ENCODE peak calls at places on chromosomes 11 and 22, in six cellular contexts. T is IMR-90, M is adrenal gland, L is ovary, Q is tibial nerve, V is Peyer's patch. W is an unnamed sample. For H3K4me1 and H3K9me3, the result is how much of the 10 kb centered on the place peaks cover.

GRCh38 chr22:45007946-45008852 is 1.6 kb downstream of the PHF21B start:
- DNase-seq in Q (no peak), T (no peak), L (peak), M (peak), V (no peak), W (peak)

GRCh38 chr11:47270331-47271271 is 668 bp downstream of the MADD start:
- DNase-seq in M (peak), V (peak), Q (no peak), L (no peak), T (peak), W (peak)

GRCh38 chr11:25733777-25734176 is 598.2 kb upstream of the ANO3 start:
- DNase-seq in V (no peak), Q (no peak), M (no peak), T (no peak), L (no peak), W (no peak)

GRCh38 chr11:60766547-60766946 is 9.9 kb downstream of the MS4A15 start:
- DNase-seq in M (no peak), T (no peak), V (no peak), Q (no peak), L (no peak), W (no peak)

GRCh38 chr11:75482931-75483469 is 42.7 kb downstream of the GDPD5 start:
- DNase-seq in L (no peak), M (no peak), V (no peak), T (no peak), Q (no peak), W (no peak)

GRCh38 chr22:47804281-47804680 is 1041.8 kb downstream of the TBC1D22A start:
- DNase-seq in Q (no peak), V (no peak), L (no peak), T (no peak), M (no peak), W (no peak)

GRCh38 chr11:15905815-15906214 is 450.5 kb downstream of the SOX6 start:
- DNase-seq in L (no peak), V (no peak), M (no peak), T (no peak), Q (no peak), W (no peak)

GRCh38 chr22:37259540-37260029 is 15.5 kb upstream of the RAC2 start:
- DNase-seq in T (peak), V (no peak), L (no peak), Q (no peak), M (no peak), W (no peak)

GRCh38 chr11:98601181-98601773 is 419.5 kb upstream of the CNTN5 start:
- DNase-seq in M (no peak), T (no peak), L (no peak), V (no peak), Q (no peak), W (no peak)

GRCh38 chr11:119734788-119735187 is 5.8 kb upstream of the NECTIN1 start:
- DNase-seq in V (no peak), Q (no peak), T (no peak), L (no peak), M (no peak), W (no peak)

GRCh38 chr11:32439488-32440210 is 4.3 kb upstream of the WT1 start:
- DNase-seq in T (no peak), M (no peak), Q (no peak), L (peak), V (no peak), W (no peak)

GRCh38 chr22:22357024-22357868 is 112.7 kb downstream of the VPREB1 start:
- DNase-seq in M (peak), Q (peak), T (peak), L (peak), V (peak), W (peak)

GRCh38 chr11:63906585-63906984 is 10.4 kb downstream of the RCOR2 start:
- DNase-seq in M (no peak), T (peak), V (peak), L (no peak), Q (no peak), W (no peak)

GRCh38 chr11:62908468-62909072 is 12.6 kb downstream of the CHRM1 start:
- DNase-seq in M (no peak), L (no peak), V (no peak), Q (no peak), T (no peak), W (peak)

GRCh38 chr22:27875951-27876350 is 43.1 kb downstream of the PITPNB start:
- DNase-seq in M (no peak), Q (no peak), T (no peak), L (no peak), V (no peak), W (no peak)

GRCh38 chr11:114026355-114026754 is 33.2 kb upstream of the ZBTB16 start:
- DNase-seq in L (no peak), M (no peak), V (peak), T (no peak), Q (no peak), W (no peak)

GRCh38 chr22:36928826-36929535 is 15.6 kb downstream of the CSF2RB start:
- DNase-seq in Q (no peak), M (no peak), L (no peak), T (no peak), V (peak), W (no peak)

GRCh38 chr11:132535830-132536229 is 996.5 kb downstream of the OPCML start:
- DNase-seq in Q (no peak), M (no peak), T (no peak), L (no peak), V (no peak), W (no peak)

GRCh38 chr11:26286472-26287066 is 45.4 kb upstream of the ANO3 start:
- DNase-seq in M (no peak), T (peak), Q (no peak), L (no peak), V (no peak), W (no peak)

GRCh38 chr11:126426820-126427749 is 71.6 kb downstream of the ST3GAL4 start:
- DNase-seq in L (peak), T (no peak), Q (no peak), V (no peak), M (peak), W (no peak)

GRCh38 chr11:128783513-128783912 is 83.6 kb downstream of the KCNJ1 start:
- DNase-seq in Q (no peak), V (no peak), M (no peak), T (no peak), L (no peak), W (no peak)

GRCh38 chr11:65891180-65892136 is 985 bp downstream of the CCDC85B start:
- DNase-seq in T (no peak), V (peak), Q (no peak), L (peak), M (peak), W (no peak)

GRCh38 chr11:83020942-83021779 is 50.5 kb downstream of the RAB30 start:
- DNase-seq in V (no peak), M (no peak), T (no peak), Q (no peak), L (no peak), W (no peak)

GRCh38 chr11:113351490-113351889 is 36.1 kb upstream of the ANKK1 start:
- DNase-seq in M (no peak), V (no peak), Q (no peak), L (no peak), T (no peak), W (no peak)

GRCh38 chr22:21000987-21001600 is 824 bp downstream of the THAP7 start:
- DNase-seq in M (peak), L (no peak), Q (no peak), T (no peak), V (peak), W (no peak)

GRCh38 chr11:88175707-88176066 is 444 bp upstream of the RAB38 start:
- DNase-seq in M (no peak), T (peak), L (no peak), Q (no peak), V (no peak), W (no peak)

GRCh38 chr22:23533328-23533762 is 46.7 kb downstream of the IGLL1 start:
- DNase-seq in Q (no peak), L (peak), V (no peak), T (peak), M (peak), W (no peak)

GRCh38 chr22:25659413-25659812 is 82.6 kb upstream of the MYO18B start:
- DNase-seq in L (no peak), M (no peak), Q (no peak), V (no peak), T (no peak), W (no peak)
- H3K4me1 ChIP-seq in L (under half), M (under half), Q (under half), V (under half), T (under half), W (under half)

GRCh38 chr11:118705796-118706545 is 26.5 kb upstream of the TREH start:
- DNase-seq in L (no peak), M (no peak), Q (no peak), V (peak), T (no peak), W (no peak)

GRCh38 chr11:118708296-118708695 is 28.8 kb upstream of the TREH start:
- DNase-seq in Q (no peak), V (no peak), T (no peak), L (no peak), M (no peak), W (no peak)

GRCh38 chr11:118706546-118706825 is 27.0 kb upstream of the TREH start:
- DNase-seq in V (no peak), Q (no peak), L (no peak), T (no peak), M (no peak), W (no peak)

GRCh38 chr11:118703563-118704106 is 24.2 kb upstream of the TREH start:
- DNase-seq in Q (peak), L (no peak), T (no peak), M (peak), V (no peak), W (no peak)

DNA sequence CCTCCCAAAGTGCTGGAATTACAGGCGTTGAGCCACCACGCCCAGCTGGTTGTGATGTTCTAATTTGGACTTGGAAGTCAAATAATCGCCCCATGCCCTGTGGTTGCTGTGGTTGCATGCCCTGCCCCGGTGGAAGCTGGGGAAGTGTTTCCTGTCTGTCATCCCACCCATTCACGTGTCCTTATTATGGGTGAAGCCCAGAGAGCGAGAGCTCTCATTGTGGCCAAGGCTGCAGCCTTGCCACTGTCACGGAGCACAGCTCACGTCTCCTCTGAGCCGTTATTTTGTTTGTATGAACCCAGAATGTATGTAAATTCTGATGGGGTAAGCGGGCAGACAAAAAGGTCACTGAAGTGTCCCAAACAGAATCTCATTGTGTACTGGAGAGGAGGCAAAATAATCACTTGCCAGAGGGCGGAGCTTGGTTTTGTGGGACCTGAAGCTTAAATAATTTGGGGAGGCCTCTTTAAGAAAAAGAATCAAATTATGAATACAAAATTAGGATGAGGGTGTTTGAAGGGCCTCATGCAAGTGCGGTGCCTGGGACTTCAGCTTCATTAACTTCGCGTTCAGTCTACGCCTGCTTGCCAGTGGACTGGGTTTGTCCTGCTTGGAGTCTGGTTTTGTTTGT is 25.8 kb upstream of the TREH start:
- DNase-seq in V (peak), L (no peak), M (no peak), Q (no peak), T (no peak), W (no peak)
- TF ChIP-seq POLR2A in V (no peak), L (no peak), M (no peak), Q (no peak), T (no peak), W (no peak)

DNA sequence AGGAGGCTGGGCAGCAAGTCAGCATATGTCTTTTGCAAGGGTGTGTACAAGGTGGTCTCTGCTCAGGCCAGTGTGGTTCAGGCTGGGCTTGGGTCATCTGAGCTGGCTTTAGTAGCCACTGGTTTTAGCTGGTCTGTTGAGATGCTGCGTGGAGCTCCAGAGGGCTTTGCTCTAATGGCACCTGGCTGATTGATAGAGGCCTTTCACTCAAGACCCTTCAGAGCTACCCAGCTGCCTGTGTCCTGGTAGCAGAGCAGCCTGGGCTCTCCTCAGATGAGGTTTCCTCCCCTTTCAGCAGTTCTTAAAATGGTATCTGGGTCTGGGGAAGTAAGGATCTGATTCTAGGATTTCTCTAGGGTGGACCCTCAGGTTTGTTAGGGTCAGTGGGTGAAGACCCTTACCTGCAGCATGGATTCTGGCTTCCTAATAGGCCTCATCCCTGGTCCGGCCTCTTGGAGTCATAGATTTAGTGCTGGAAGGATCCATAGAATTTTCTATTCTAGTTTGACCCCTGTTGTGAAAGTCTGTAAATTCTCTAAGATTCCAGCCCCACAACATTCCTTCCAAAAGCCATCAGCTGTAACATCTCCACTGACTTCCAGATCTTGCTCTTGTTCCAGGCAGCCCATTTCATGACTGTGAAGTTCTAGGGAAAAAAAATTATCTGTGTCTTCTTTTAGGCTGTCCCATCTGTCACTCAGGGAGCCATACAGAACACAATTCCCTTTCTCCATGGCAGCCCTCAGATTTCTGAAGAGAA is 190.2 kb upstream of the ZBED5 start:
- DNase-seq in T (no peak), L (no peak), V (no peak), M (no peak), Q (no peak), W (no peak)
- H3K9me3 ChIP-seq in T (under half), L (under half), V (under half), M (under half), Q (under half), W (under half)

GRCh38 chr11:68469122-68469521 is 8.6 kb downstream of the PPP6R3 start:
- DNase-seq in Q (no peak), V (no peak), T (peak), M (no peak), L (no peak), W (no peak)

GRCh38 chr11:68469642-68470041 is 9.1 kb downstream of the PPP6R3 start:
- DNase-seq in V (no peak), T (no peak), L (no peak), M (no peak), Q (no peak), W (no peak)

GRCh38 chr11:68470304-68470811 is 9.8 kb downstream of the PPP6R3 start:
- DNase-seq in V (no peak), T (no peak), L (no peak), M (no peak), Q (no peak), W (no peak)

GRCh38 chr11:68472778-68473177 is 12.2 kb downstream of the PPP6R3 start:
- DNase-seq in L (no peak), V (no peak), Q (no peak), T (no peak), M (no peak), W (no peak)

GRCh38 chr11:68471360-68472340 is 11.1 kb downstream of the PPP6R3 start:
- DNase-seq in L (no peak), T (peak), Q (no peak), V (no peak), M (no peak), W (no peak)
- H3K4me1 ChIP-seq in L (under half), T (under half), Q (half or more), V (under half), M (under half), W (under half)

DNA sequence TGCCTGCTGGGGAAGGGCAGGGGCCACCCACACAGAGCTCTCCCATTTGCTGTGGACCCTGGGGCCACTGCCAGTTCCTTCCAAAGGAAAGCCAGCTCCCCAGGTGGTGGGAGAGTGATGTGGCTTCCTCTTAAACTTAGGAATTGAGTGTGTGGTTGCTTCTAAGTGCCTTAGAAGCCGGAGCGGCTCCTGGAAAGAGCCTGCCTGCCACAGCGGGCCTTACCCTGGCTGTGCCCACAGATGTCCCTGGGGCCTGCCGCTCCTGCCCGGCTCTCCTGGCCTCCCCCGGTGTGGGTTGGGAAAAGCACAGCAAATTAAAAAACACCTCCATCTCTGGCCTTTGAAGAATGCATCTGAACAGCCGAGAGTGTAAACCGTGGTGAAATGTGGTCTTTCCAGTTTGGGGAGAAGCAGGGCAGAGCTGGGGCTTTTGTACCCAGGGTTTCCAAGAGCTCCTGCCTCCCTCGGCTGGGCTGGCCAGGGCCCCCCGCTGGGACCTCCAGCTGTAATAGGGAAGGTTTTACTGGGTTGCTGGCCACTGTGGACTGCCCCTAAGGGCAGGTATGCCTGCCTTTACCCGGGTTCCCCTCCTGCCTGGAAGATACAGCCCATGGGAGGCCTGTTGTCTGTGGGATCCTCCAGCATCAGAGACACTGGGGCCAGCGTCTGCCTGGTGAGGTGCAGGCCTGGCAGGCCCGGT is 30.2 kb downstream of the LRP5 start:
- DNase-seq in Q (no peak), L (no peak), V (no peak), M (no peak), T (no peak), W (peak)
- TF ChIP-seq POLR2A in Q (no peak), L (no peak), V (no peak), M (no peak), T (no peak), W (peak)

DNA sequence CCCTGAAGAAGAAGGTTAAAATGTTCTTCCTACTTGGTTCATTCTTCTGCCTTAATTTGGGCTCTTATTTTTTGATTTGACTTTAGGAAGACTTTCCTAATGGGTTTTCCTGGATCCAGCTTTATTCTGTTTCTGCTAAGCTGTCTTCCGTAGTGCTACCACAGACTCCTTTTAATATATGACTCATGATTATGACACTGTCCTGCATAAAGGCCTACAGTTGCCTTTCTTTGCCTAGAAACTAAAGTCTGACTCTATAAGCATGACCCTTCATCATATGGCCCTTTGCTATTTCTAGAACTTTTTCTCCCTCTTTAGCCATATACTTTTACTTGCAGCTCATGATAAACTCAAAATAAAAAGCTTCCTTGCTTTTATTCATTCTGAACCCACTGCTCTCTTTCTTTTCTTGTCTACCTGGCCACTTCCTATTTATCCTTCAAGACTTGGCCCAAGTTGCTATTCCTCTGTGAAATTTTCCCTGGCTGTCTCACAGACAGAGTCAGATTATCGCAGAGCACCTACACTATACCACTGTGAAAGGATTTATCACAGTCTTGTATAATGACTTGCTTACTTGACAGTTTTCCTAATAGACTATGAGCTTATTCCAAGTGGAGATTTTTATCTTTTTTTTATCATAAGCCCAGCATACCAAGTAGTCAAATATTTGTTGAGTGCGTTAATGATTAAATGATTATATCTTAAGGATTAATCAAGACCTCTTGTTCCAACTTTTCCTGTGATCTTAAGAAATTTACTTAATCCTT is 24.7 kb downstream of the TBCEL start:
- DNase-seq in V (no peak), L (no peak), Q (no peak), M (no peak), T (peak), W (no peak)
- H3K9me3 ChIP-seq in V (under half), L (under half), Q (under half), M (under half), T (under half), W (under half)

GRCh38 chr11:11864332-11864731 is 22.6 kb downstream of the USP47 start:
- DNase-seq in M (no peak), V (no peak), Q (no peak), T (no peak), L (no peak), W (no peak)
- H3K4me1 ChIP-seq in M (under half), V (under half), Q (under half), T (under half), L (under half), W (under half)

GRCh38 chr11:37571248-37571647 is 973.2 kb upstream of the RAG2 start:
- DNase-seq in Q (no peak), M (no peak), L (no peak), V (no peak), T (no peak), W (no peak)
- TF ChIP-seq POLR2A in Q (no peak), M (no peak), L (no peak), V (no peak), T (no peak), W (no peak)

GRCh38 chr11:2630679-2631078 is 69.1 kb downstream of the KCNQ1OT1 start:
- DNase-seq in V (no peak), M (no peak), Q (no peak), L (no peak), T (no peak), W (no peak)
- H3K9me3 ChIP-seq in V (under half), M (under half), Q (under half), L (under half), T (under half), W (under half)